ENCODE peak calls at places on chromosomes 16 and 17, in six cellular contexts. One of them, this sample, is unnamed.

GRCh38 chr17:10745231-10745630 is 15.4 kb upstream of the TMEM220 start:
- DNase-seq in DMS53: no peak
- DNase-seq in smooth muscle cell of the brain vasculature: no peak
- DNase-seq in NCI-H2029 treated with DMSO at 0.1 percent for 48 hours: no peak
- DNase-seq in HepG2: no peak
- DNase-seq in A549: no peak
- DNase-seq in this sample: no peak

GRCh38 chr17:56441331-56441730 is 152.2 kb upstream of the NOG start:
- DNase-seq in HepG2: no peak
- DNase-seq in smooth muscle cell of the brain vasculature: no peak
- DNase-seq in NCI-H2029 treated with DMSO at 0.1 percent for 48 hours: no peak
- DNase-seq in DMS53: no peak
- DNase-seq in A549: peak
- DNase-seq in this sample: no peak

GRCh38 chr16:56764835-56765234 is 34.9 kb downstream of the NUP93 start:
- DNase-seq in NCI-H2029 treated with DMSO at 0.1 percent for 48 hours: no peak
- DNase-seq in smooth muscle cell of the brain vasculature: no peak
- DNase-seq in HepG2: no peak
- DNase-seq in A549: no peak
- DNase-seq in DMS53: no peak
- DNase-seq in this sample: no peak

GRCh38 chr16:879461-879861 is 78.9 kb upstream of the GNG13 start:
- DNase-seq in HepG2: no peak
- DNase-seq in NCI-H2029 treated with DMSO at 0.1 percent for 48 hours: no peak
- DNase-seq in A549: no peak
- DNase-seq in smooth muscle cell of the brain vasculature: no peak
- DNase-seq in DMS53: no peak
- DNase-seq in this sample: no peak

GRCh38 chr17:63945851-63946439 is 13.8 kb upstream of the CD79B start:
- DNase-seq in A549: no peak
- DNase-seq in NCI-H2029 treated with DMSO at 0.1 percent for 48 hours: no peak
- DNase-seq in smooth muscle cell of the brain vasculature: no peak
- DNase-seq in HepG2: peak
- DNase-seq in DMS53: no peak
- DNase-seq in this sample: no peak

GRCh38 chr16:66604376-66605176 is at the start of gene CMTM3:
- DNase-seq in HepG2: peak
- DNase-seq in A549: peak
- DNase-seq in NCI-H2029 treated with DMSO at 0.1 percent for 48 hours: no peak
- DNase-seq in DMS53: no peak
- DNase-seq in smooth muscle cell of the brain vasculature: no peak
- DNase-seq in this sample: no peak

GRCh38 chr17:65055708-65056638 is 567 bp downstream of the GNA13 start:
- DNase-seq in DMS53: peak
- DNase-seq in smooth muscle cell of the brain vasculature: no peak
- DNase-seq in HepG2: peak
- DNase-seq in NCI-H2029 treated with DMSO at 0.1 percent for 48 hours: no peak
- DNase-seq in A549: peak
- DNase-seq in this sample: no peak

GRCh38 chr17:47739150-47739549 is 6.1 kb downstream of the TBX21 start:
- DNase-seq in smooth muscle cell of the brain vasculature: no peak
- DNase-seq in DMS53: no peak
- DNase-seq in A549: no peak
- DNase-seq in HepG2: no peak
- DNase-seq in NCI-H2029 treated with DMSO at 0.1 percent for 48 hours: no peak
- DNase-seq in this sample: no peak

GRCh38 chr17:76498886-76499667 is 2.1 kb downstream of the RHBDF2 start:
- DNase-seq in HepG2: peak
- DNase-seq in DMS53: peak
- DNase-seq in smooth muscle cell of the brain vasculature: no peak
- DNase-seq in A549: no peak
- DNase-seq in NCI-H2029 treated with DMSO at 0.1 percent for 48 hours: no peak
- DNase-seq in this sample: peak

GRCh38 chr16:89985219-89985618 is 34.0 kb downstream of the DBNDD1 start:
- DNase-seq in HepG2: no peak
- DNase-seq in A549: no peak
- DNase-seq in DMS53: no peak
- DNase-seq in smooth muscle cell of the brain vasculature: no peak
- DNase-seq in NCI-H2029 treated with DMSO at 0.1 percent for 48 hours: no peak
- DNase-seq in this sample: no peak

GRCh38 chr16:50996166-50996565 is 154.9 kb downstream of the SALL1 start:
- DNase-seq in HepG2: no peak
- DNase-seq in DMS53: no peak
- DNase-seq in A549: no peak
- DNase-seq in NCI-H2029 treated with DMSO at 0.1 percent for 48 hours: no peak
- DNase-seq in smooth muscle cell of the brain vasculature: no peak
- DNase-seq in this sample: no peak

GRCh38 chr17:17401271-17401781 is 75.5 kb upstream of the MED9 start:
- DNase-seq in A549: peak
- DNase-seq in HepG2: peak
- DNase-seq in NCI-H2029 treated with DMSO at 0.1 percent for 48 hours: no peak
- DNase-seq in DMS53: peak
- DNase-seq in smooth muscle cell of the brain vasculature: no peak
- DNase-seq in this sample: no peak

GRCh38 chr16:4882633-4883285 is 35.5 kb downstream of the UBN1 start:
- DNase-seq in A549: no peak
- DNase-seq in DMS53: peak
- DNase-seq in NCI-H2029 treated with DMSO at 0.1 percent for 48 hours: peak
- DNase-seq in HepG2: no peak
- DNase-seq in smooth muscle cell of the brain vasculature: peak
- DNase-seq in this sample: no peak

GRCh38 chr16:85227924-85228462 is 115.7 kb upstream of the CIBAR2 start:
- DNase-seq in smooth muscle cell of the brain vasculature: no peak
- DNase-seq in NCI-H2029 treated with DMSO at 0.1 percent for 48 hours: no peak
- DNase-seq in DMS53: peak
- DNase-seq in HepG2: no peak
- DNase-seq in A549: no peak
- DNase-seq in this sample: no peak

GRCh38 chr17:78271419-78272160 is 40.2 kb downstream of the TMEM235 start:
- DNase-seq in HepG2: no peak
- DNase-seq in DMS53: no peak
- DNase-seq in A549: no peak
- DNase-seq in NCI-H2029 treated with DMSO at 0.1 percent for 48 hours: no peak
- DNase-seq in smooth muscle cell of the brain vasculature: no peak
- DNase-seq in this sample: no peak

GRCh38 chr17:5194346-5194745 is 2.7 kb upstream of the ZNF594 start:
- DNase-seq in NCI-H2029 treated with DMSO at 0.1 percent for 48 hours: no peak
- DNase-seq in smooth muscle cell of the brain vasculature: no peak
- DNase-seq in DMS53: no peak
- DNase-seq in A549: no peak
- DNase-seq in HepG2: no peak
- DNase-seq in this sample: no peak

GRCh38 chr17:27751166-27751565 is 49.2 kb downstream of the NOS2 start:
- DNase-seq in NCI-H2029 treated with DMSO at 0.1 percent for 48 hours: no peak
- DNase-seq in DMS53: no peak
- DNase-seq in A549: no peak
- DNase-seq in smooth muscle cell of the brain vasculature: no peak
- DNase-seq in HepG2: no peak
- DNase-seq in this sample: no peak

GRCh38 chr17:77320501-77321256 is 179.9 kb downstream of the SEC14L1 start:
- DNase-seq in DMS53: no peak
- DNase-seq in HepG2: no peak
- DNase-seq in smooth muscle cell of the brain vasculature: no peak
- DNase-seq in NCI-H2029 treated with DMSO at 0.1 percent for 48 hours: no peak
- DNase-seq in A549: peak
- DNase-seq in this sample: no peak

GRCh38 chr16:525520-526180 is 1.9 kb upstream of the CAPN15 start:
- DNase-seq in HepG2: no peak
- DNase-seq in DMS53: peak
- DNase-seq in A549: peak
- DNase-seq in NCI-H2029 treated with DMSO at 0.1 percent for 48 hours: no peak
- DNase-seq in smooth muscle cell of the brain vasculature: no peak
- DNase-seq in this sample: peak

GRCh38 chr16:48210747-48211146 is 33.4 kb upstream of the LONP2 start:
- DNase-seq in smooth muscle cell of the brain vasculature: no peak
- DNase-seq in DMS53: no peak
- DNase-seq in A549: no peak
- DNase-seq in NCI-H2029 treated with DMSO at 0.1 percent for 48 hours: no peak
- DNase-seq in HepG2: no peak
- DNase-seq in this sample: no peak

GRCh38 chr16:58652741-58653140 is 23.1 kb upstream of the CNOT1 start:
- DNase-seq in DMS53: no peak
- DNase-seq in NCI-H2029 treated with DMSO at 0.1 percent for 48 hours: no peak
- DNase-seq in HepG2: peak
- DNase-seq in smooth muscle cell of the brain vasculature: no peak
- DNase-seq in A549: peak
- DNase-seq in this sample: no peak

GRCh38 chr16:82031116-82032084 is 3.7 kb upstream of the HSD17B2 start:
- DNase-seq in HepG2: peak
- DNase-seq in NCI-H2029 treated with DMSO at 0.1 percent for 48 hours: no peak
- DNase-seq in A549: peak
- DNase-seq in smooth muscle cell of the brain vasculature: peak
- DNase-seq in DMS53: peak
- DNase-seq in this sample: no peak

GRCh38 chr17:47808830-47809480 is 12.6 kb downstream of the OSBPL7 start:
- DNase-seq in smooth muscle cell of the brain vasculature: no peak
- DNase-seq in DMS53: no peak
- DNase-seq in NCI-H2029 treated with DMSO at 0.1 percent for 48 hours: no peak
- DNase-seq in HepG2: no peak
- DNase-seq in A549: no peak
- DNase-seq in this sample: no peak

GRCh38 chr16:30352488-30353401 is 2.4 kb downstream of the CD2BP2 start:
- DNase-seq in NCI-H2029 treated with DMSO at 0.1 percent for 48 hours: no peak
- DNase-seq in A549: no peak
- DNase-seq in DMS53: no peak
- DNase-seq in HepG2: peak
- DNase-seq in smooth muscle cell of the brain vasculature: no peak
- DNase-seq in this sample: no peak

GRCh38 chr17:6110592-6110991 is 40.4 kb downstream of the WSCD1 start:
- DNase-seq in A549: peak
- DNase-seq in NCI-H2029 treated with DMSO at 0.1 percent for 48 hours: no peak
- DNase-seq in smooth muscle cell of the brain vasculature: no peak
- DNase-seq in HepG2: peak
- DNase-seq in DMS53: no peak
- DNase-seq in this sample: no peak

GRCh38 chr17:7237761-7238417 is 1.4 kb downstream of the PHF23 start:
- DNase-seq in smooth muscle cell of the brain vasculature: no peak
- DNase-seq in DMS53: peak
- DNase-seq in A549: peak
- DNase-seq in HepG2: peak
- DNase-seq in NCI-H2029 treated with DMSO at 0.1 percent for 48 hours: no peak
- DNase-seq in this sample: no peak

GRCh38 chr16:13780406-13780805 is 139.5 kb upstream of the ERCC4 start:
- DNase-seq in smooth muscle cell of the brain vasculature: no peak
- DNase-seq in A549: no peak
- DNase-seq in DMS53: no peak
- DNase-seq in NCI-H2029 treated with DMSO at 0.1 percent for 48 hours: no peak
- DNase-seq in HepG2: no peak
- DNase-seq in this sample: no peak

GRCh38 chr17:81870155-81870977 is 771 bp downstream of the ARHGDIA start:
- DNase-seq in smooth muscle cell of the brain vasculature: no peak
- DNase-seq in A549: peak
- DNase-seq in HepG2: no peak
- DNase-seq in DMS53: peak
- DNase-seq in NCI-H2029 treated with DMSO at 0.1 percent for 48 hours: no peak
- DNase-seq in this sample: peak

This sample was measured in NCI-H446.